ENCODE peak calls at places on chromosomes 1 and 21, in six cellular contexts. Y is spleen, W is Panc1, A is astrocyte of the spinal cord, M is mesenchymal stem cell, T is HepG2. L is an unnamed sample.

GRCh38 chr1:205294175-205294913 is 27.2 kb downstream of the NUAK2 start:
- DNase-seq in Y (no peak), W (peak; percentile 61), A (peak; percentile 80), M (peak; percentile 99), T (peak; percentile 89), L (peak; percentile 80)

GRCh38 chr1:100710881-100711660 is 8.5 kb upstream of the VCAM1 start:
- DNase-seq in Y (no peak), W (no peak), A (no peak), M (peak; percentile 60), T (no peak), L (no peak)

GRCh38 chr1:9655127-9655723 is 3.7 kb downstream of the PIK3CD start:
- DNase-seq in Y (no peak), W (no peak), A (no peak), M (no peak), T (no peak), L (no peak)

GRCh38 chr21:18384771-18385170 is 18.8 kb downstream of the TMPRSS15 start:
- DNase-seq in Y (no peak), W (no peak), A (peak; percentile 37), M (peak; percentile 30), T (no peak), L (no peak)

GRCh38 chr1:201503397-201504176 is 3.3 kb downstream of the CSRP1 start:
- DNase-seq in Y (peak; percentile 51), W (peak; percentile 85), A (peak; percentile 98), M (peak; percentile 99), T (peak; percentile 85), L (peak; percentile 99)

GRCh38 chr1:221869759-221870158 is 127.9 kb upstream of the DUSP10 start:
- DNase-seq in Y (no peak), W (no peak), A (peak; percentile 38), M (peak; percentile 43), T (no peak), L (no peak)

GRCh38 chr21:17491716-17492414 is 21.0 kb upstream of the CXADR start:
- DNase-seq in Y (no peak), W (peak; percentile 86), A (peak; percentile 99), M (peak; percentile 94), T (no peak), L (peak; percentile 98)

GRCh38 chr1:25245809-25246599 is 1.2 kb downstream of the RSRP1 start:
- DNase-seq in Y (peak; percentile 81), W (no peak), A (peak; percentile 20), M (peak; percentile 60), T (peak; percentile 41), L (no peak)

GRCh38 chr1:30641557-30642353 is 81.6 kb downstream of the MATN1 start:
- DNase-seq in Y (no peak), W (no peak), A (no peak), M (no peak), T (no peak), L (no peak)

GRCh38 chr1:209704584-209704983 is at the start of gene HSD11B1:
- DNase-seq in Y (no peak), W (no peak), A (no peak), M (peak; percentile 90), T (no peak), L (no peak)

GRCh38 chr1:11807087-11807486 is 1.1 kb downstream of the CLCN6 start:
- DNase-seq in Y (no peak), W (no peak), A (no peak), M (no peak), T (no peak), L (no peak)

GRCh38 chr1:2535981-2536380 is 5.9 kb upstream of the HES5 start:
- DNase-seq in Y (no peak), W (no peak), A (no peak), M (no peak), T (no peak), L (no peak)

GRCh38 chr1:41423511-41424191 is 60.8 kb downstream of the EDN2 start:
- DNase-seq in Y (peak; percentile 84), W (no peak), A (no peak), M (no peak), T (no peak), L (no peak)

GRCh38 chr1:225812488-225813249 is 2.7 kb downstream of the EPHX1 start:
- DNase-seq in Y (no peak), W (no peak), A (no peak), M (no peak), T (no peak), L (no peak)

GRCh38 chr1:216576246-216576645 is 147.0 kb downstream of the ESRRG start:
- DNase-seq in Y (no peak), W (no peak), A (no peak), M (peak; percentile 28), T (no peak), L (no peak)

GRCh38 chr1:212828395-212828794 is 19.1 kb downstream of the SPATA45 start:
- DNase-seq in Y (no peak), W (no peak), A (no peak), M (no peak), T (peak; percentile 61), L (no peak)

GRCh38 chr1:38059632-38060286 is 13.2 kb upstream of the POU3F1 start:
- DNase-seq in Y (no peak), W (no peak), A (no peak), M (no peak), T (no peak), L (no peak)

GRCh38 chr1:151037032-151037431 is 646 bp downstream of the BNIPL start:
- DNase-seq in Y (no peak), W (no peak), A (no peak), M (no peak), T (no peak), L (no peak)

GRCh38 chr1:198443374-198444233 is 96.9 kb downstream of the ATP6V1G3 start:
- DNase-seq in Y (no peak), W (peak; percentile 91), A (peak; percentile 94), M (peak; percentile 59), T (peak; percentile 48), L (peak; percentile 91)

GRCh38 chr1:174189424-174190062 is 30.2 kb downstream of the RABGAP1L start:
- DNase-seq in Y (no peak), W (no peak), A (no peak), M (no peak), T (no peak), L (no peak)

GRCh38 chr1:44644806-44645205 is 29.5 kb downstream of the TMEM53 start:
- DNase-seq in Y (no peak), W (no peak), A (no peak), M (no peak), T (no peak), L (no peak)
- H3K4me3 ChIP-seq in Y (no peak overlapping the region), W (no peak overlapping the region), A (no peak overlapping the region), M (peak overlapping the region; percentile 0), T (no peak overlapping the region), L (no peak overlapping the region)

GRCh38 chr1:23178414-23178813 is 9.8 kb upstream of the LUZP1 start:
- DNase-seq in Y (no peak), W (no peak), A (no peak), M (peak; percentile 82), T (no peak), L (no peak)

GRCh38 chr1:23178931-23179330 is 10.3 kb upstream of the LUZP1 start:
- DNase-seq in Y (no peak), W (no peak), A (peak; percentile 36), M (peak; percentile 66), T (no peak), L (peak; percentile 54)

GRCh38 chr1:23177438-23178380 is 9.1 kb upstream of the LUZP1 start:
- DNase-seq in Y (peak; percentile 94), W (no peak), A (peak; percentile 80), M (peak; percentile 88), T (peak; percentile 25), L (peak; percentile 78)

GRCh38 chr1:23174383-23175110 is 5.9 kb upstream of the LUZP1 start:
- DNase-seq in Y (no peak), W (no peak), A (no peak), M (no peak), T (no peak), L (no peak)

GRCh38 chr1:23177031-23177430 is 8.4 kb upstream of the LUZP1 start:
- DNase-seq in Y (no peak), W (no peak), A (no peak), M (peak; percentile 36), T (no peak), L (no peak)
- H3K4me3 ChIP-seq in Y (peak overlapping the region; percentile 49), W (peak overlapping the region; percentile 46), A (peak overlapping the region; percentile 42), M (peak overlapping the region; percentile 79), T (peak overlapping the region; percentile 75), L (peak overlapping the region; percentile 60)

DNA sequence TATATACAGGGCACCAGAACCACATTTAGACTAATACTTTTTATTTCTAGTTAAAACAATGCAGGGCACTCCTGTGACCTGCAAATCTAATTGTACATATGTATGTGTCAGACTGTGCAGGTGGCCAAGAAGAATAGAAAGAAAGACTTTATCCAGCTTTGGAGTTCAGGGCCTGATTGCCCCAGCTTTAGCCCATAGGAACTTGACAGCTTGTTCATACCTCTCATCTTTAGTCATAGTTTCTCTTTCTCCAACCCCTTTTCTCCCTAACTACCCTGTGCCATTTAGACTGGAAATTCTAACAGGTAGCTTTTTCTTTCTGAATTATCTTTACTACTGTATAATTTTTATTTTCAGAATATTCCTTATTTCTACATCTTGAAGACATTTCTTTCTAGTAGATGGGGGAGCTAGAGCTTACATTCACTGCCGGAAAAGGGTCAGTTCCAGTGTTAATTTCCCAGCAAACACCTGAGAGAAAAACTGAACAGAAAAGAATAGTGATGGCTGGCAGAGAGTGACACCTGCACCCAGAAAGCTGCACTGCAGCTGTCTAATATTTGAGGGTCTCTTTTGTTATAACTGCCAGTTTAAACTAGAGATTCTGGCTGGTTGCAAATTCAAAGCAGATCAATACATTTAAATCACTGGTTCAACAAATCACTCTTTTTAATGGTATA is 8.4 kb downstream of the YBX1 start:
- DNase-seq in Y (no peak), W (no peak), A (no peak), M (no peak), T (no peak), L (no peak)
- H3K4me3 ChIP-seq in Y (no peak overlapping the region), W (no peak overlapping the region), A (no peak overlapping the region), M (no peak overlapping the region), T (no peak overlapping the region), L (no peak overlapping the region)

GRCh38 chr1:240539031-240539430 is 72.9 kb downstream of the GREM2 start:
- DNase-seq in Y (no peak), W (no peak), A (no peak), M (no peak), T (no peak), L (no peak)
- H3K4me3 ChIP-seq in Y (no peak overlapping the region), W (no peak overlapping the region), A (no peak overlapping the region), M (no peak overlapping the region), T (no peak overlapping the region), L (no peak overlapping the region)

GRCh38 chr1:44988531-44989156 is 2.2 kb upstream of the EIF2B3 start:
- DNase-seq in Y (no peak), W (no peak), A (no peak), M (no peak), T (no peak), L (no peak)

DNA sequence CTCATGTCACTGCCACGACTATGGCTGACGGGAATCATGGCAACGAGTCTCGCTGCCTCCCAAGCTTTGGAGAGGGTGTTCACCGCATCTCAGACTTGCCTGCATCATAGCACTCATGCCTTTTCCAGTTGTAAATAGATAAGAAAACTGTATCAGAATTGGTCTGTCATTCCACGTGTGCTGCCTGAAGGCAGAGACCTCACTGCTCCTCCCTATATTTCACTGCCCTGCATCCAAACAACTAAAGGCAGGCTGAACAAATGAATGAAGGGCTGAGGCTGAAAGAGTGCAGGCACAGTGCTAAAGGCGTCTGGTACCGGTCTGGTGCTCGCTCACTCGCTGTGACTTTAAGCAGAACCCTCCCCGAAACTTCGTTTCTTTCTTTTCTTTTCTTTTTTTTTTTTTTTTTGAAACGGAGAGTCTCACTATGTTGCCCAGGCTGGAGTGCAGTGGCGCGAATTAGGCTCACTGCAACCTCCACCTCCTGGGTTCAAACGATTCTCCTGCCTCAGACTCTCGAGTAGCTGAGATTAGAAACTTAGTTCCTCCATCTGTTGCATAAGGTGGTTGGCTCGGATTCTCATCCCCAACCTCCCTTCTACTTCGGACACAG is 542 bp downstream of the EIF2B3 start:
- DNase-seq in Y (no peak), W (no peak), A (no peak), M (no peak), T (no peak), L (no peak)
- H3K4me3 ChIP-seq in Y (peak overlapping the region; percentile 78), W (peak overlapping the region; percentile 82), A (peak overlapping the region; percentile 95), M (peak overlapping the region; percentile 84), T (peak overlapping the region; percentile 79), L (peak overlapping the region; percentile 96)

GRCh38 chr1:159944623-159945455 is 574 bp downstream of the IGSF9 start:
- DNase-seq in Y (peak; percentile 21), W (no peak), A (no peak), M (no peak), T (no peak), L (no peak)
- H3K4me3 ChIP-seq in Y (no peak overlapping the region), W (peak overlapping the region; percentile 36), A (peak overlapping the region; percentile 44), M (peak overlapping the region; percentile 75), T (no peak overlapping the region), L (peak overlapping the region; percentile 55)

L was measured in brain microvascular endothelial cell.